ENCODE peak calls at places on chromosome 22, in ten cellular contexts. One of them, this sample, is unnamed.

GRCh38 chr22:20229916-20230775 is 38.0 kb downstream of the RTN4R start:
- DNase-seq in aorta: peak
- DNase-seq in heart right ventricle: no peak
- DNase-seq in AG04449: no peak
- DNase-seq in uterus: no peak
- DNase-seq in Panc1: no peak
- DNase-seq in CD4-positive, CD25-positive, alpha-beta regulatory T cell: no peak
- DNase-seq in fibroblast of lung: peak
- DNase-seq in lung: no peak
- DNase-seq in GM12864: no peak
- DNase-seq in this sample: peak

GRCh38 chr22:46589871-46590271 is 30.3 kb upstream of the GRAMD4 start:
- DNase-seq in uterus: no peak
- DNase-seq in fibroblast of lung: no peak
- DNase-seq in CD4-positive, CD25-positive, alpha-beta regulatory T cell: no peak
- DNase-seq in heart right ventricle: no peak
- DNase-seq in GM12864: no peak
- DNase-seq in Panc1: no peak
- DNase-seq in lung: no peak
- DNase-seq in AG04449: no peak
- DNase-seq in aorta: peak
- DNase-seq in this sample: no peak

GRCh38 chr22:30643055-30643875 is 7.7 kb downstream of the SLC35E4 start:
- DNase-seq in AG04449: no peak
- DNase-seq in CD4-positive, CD25-positive, alpha-beta regulatory T cell: no peak
- DNase-seq in fibroblast of lung: no peak
- DNase-seq in aorta: no peak
- DNase-seq in lung: no peak
- DNase-seq in heart right ventricle: peak
- DNase-seq in uterus: no peak
- DNase-seq in GM12864: no peak
- DNase-seq in Panc1: no peak
- DNase-seq in this sample: no peak

GRCh38 chr22:44755956-44756361 is 3.6 kb downstream of the ARHGAP8 start:
- DNase-seq in aorta: peak
- DNase-seq in lung: peak
- DNase-seq in Panc1: no peak
- DNase-seq in CD4-positive, CD25-positive, alpha-beta regulatory T cell: no peak
- DNase-seq in heart right ventricle: no peak
- DNase-seq in uterus: no peak
- DNase-seq in fibroblast of lung: no peak
- DNase-seq in GM12864: no peak
- DNase-seq in AG04449: no peak
- DNase-seq in this sample: no peak

GRCh38 chr22:29003975-29004646 is 57.5 kb downstream of the C22orf31 start:
- DNase-seq in heart right ventricle: no peak
- DNase-seq in CD4-positive, CD25-positive, alpha-beta regulatory T cell: no peak
- DNase-seq in GM12864: no peak
- DNase-seq in AG04449: no peak
- DNase-seq in fibroblast of lung: no peak
- DNase-seq in lung: peak
- DNase-seq in Panc1: no peak
- DNase-seq in aorta: no peak
- DNase-seq in uterus: no peak
- DNase-seq in this sample: no peak

GRCh38 chr22:31451709-31452571 is 37.7 kb downstream of the EIF4ENIF1 start:
- DNase-seq in uterus: no peak
- DNase-seq in lung: no peak
- DNase-seq in heart right ventricle: no peak
- DNase-seq in Panc1: peak
- DNase-seq in CD4-positive, CD25-positive, alpha-beta regulatory T cell: peak
- DNase-seq in aorta: no peak
- DNase-seq in AG04449: peak
- DNase-seq in fibroblast of lung: peak
- DNase-seq in GM12864: peak
- DNase-seq in this sample: peak

GRCh38 chr22:30312053-30312452 is 14.7 kb downstream of the TBC1D10A start:
- DNase-seq in CD4-positive, CD25-positive, alpha-beta regulatory T cell: no peak
- DNase-seq in lung: no peak
- DNase-seq in AG04449: no peak
- DNase-seq in Panc1: no peak
- DNase-seq in fibroblast of lung: peak
- DNase-seq in uterus: no peak
- DNase-seq in heart right ventricle: no peak
- DNase-seq in aorta: no peak
- DNase-seq in GM12864: no peak
- DNase-seq in this sample: peak

GRCh38 chr22:17087176-17088131 is 2.7 kb downstream of the IL17RA start:
- DNase-seq in uterus: no peak
- DNase-seq in Panc1: no peak
- DNase-seq in lung: no peak
- DNase-seq in fibroblast of lung: peak
- DNase-seq in GM12864: peak
- DNase-seq in CD4-positive, CD25-positive, alpha-beta regulatory T cell: peak
- DNase-seq in AG04449: peak
- DNase-seq in aorta: peak
- DNase-seq in heart right ventricle: no peak
- DNase-seq in this sample: no peak

GRCh38 chr22:19654338-19654922 is 59.9 kb upstream of the SEPTIN5 start:
- DNase-seq in aorta: no peak
- DNase-seq in GM12864: no peak
- DNase-seq in lung: no peak
- DNase-seq in AG04449: no peak
- DNase-seq in Panc1: no peak
- DNase-seq in uterus: no peak
- DNase-seq in heart right ventricle: no peak
- DNase-seq in fibroblast of lung: no peak
- DNase-seq in CD4-positive, CD25-positive, alpha-beta regulatory T cell: no peak
- DNase-seq in this sample: no peak

GRCh38 chr22:34454598-34454997 is 534.3 kb upstream of the LARGE1 start:
- DNase-seq in lung: no peak
- DNase-seq in AG04449: no peak
- DNase-seq in GM12864: no peak
- DNase-seq in heart right ventricle: no peak
- DNase-seq in fibroblast of lung: no peak
- DNase-seq in CD4-positive, CD25-positive, alpha-beta regulatory T cell: no peak
- DNase-seq in Panc1: no peak
- DNase-seq in uterus: no peak
- DNase-seq in aorta: no peak
- DNase-seq in this sample: no peak

GRCh38 chr22:45598596-45599217 is 72.9 kb upstream of the ATXN10 start:
- DNase-seq in CD4-positive, CD25-positive, alpha-beta regulatory T cell: no peak
- DNase-seq in lung: no peak
- DNase-seq in Panc1: no peak
- DNase-seq in fibroblast of lung: no peak
- DNase-seq in aorta: no peak
- DNase-seq in AG04449: no peak
- DNase-seq in uterus: no peak
- DNase-seq in heart right ventricle: no peak
- DNase-seq in GM12864: no peak
- DNase-seq in this sample: no peak

GRCh38 chr22:38069372-38070249 is 12.4 kb downstream of the PICK1 start:
- DNase-seq in fibroblast of lung: peak
- DNase-seq in Panc1: no peak
- DNase-seq in uterus: peak
- DNase-seq in heart right ventricle: peak
- DNase-seq in CD4-positive, CD25-positive, alpha-beta regulatory T cell: no peak
- DNase-seq in lung: no peak
- DNase-seq in aorta: peak
- DNase-seq in GM12864: peak
- DNase-seq in AG04449: no peak
- DNase-seq in this sample: peak
- H3K4me3 ChIP-seq in fibroblast of lung: no peak
- H3K4me3 ChIP-seq in Panc1: no peak
- H3K4me3 ChIP-seq in uterus: no peak
- H3K4me3 ChIP-seq in heart right ventricle: no peak
- H3K4me3 ChIP-seq in CD4-positive, CD25-positive, alpha-beta regulatory T cell: no peak
- H3K4me3 ChIP-seq in lung: no peak
- H3K4me3 ChIP-seq in aorta: no peak
- H3K4me3 ChIP-seq in GM12864: no peak
- H3K4me3 ChIP-seq in AG04449: no peak
- H3K4me3 ChIP-seq in this sample: no peak

GRCh38 chr22:39381009-39381755 is 18.4 kb upstream of the TAB1 start:
- DNase-seq in fibroblast of lung: peak
- DNase-seq in heart right ventricle: no peak
- DNase-seq in Panc1: no peak
- DNase-seq in lung: no peak
- DNase-seq in uterus: no peak
- DNase-seq in CD4-positive, CD25-positive, alpha-beta regulatory T cell: no peak
- DNase-seq in GM12864: no peak
- DNase-seq in AG04449: no peak
- DNase-seq in aorta: no peak
- DNase-seq in this sample: no peak

GRCh38 chr22:39383841-39384625 is 15.5 kb upstream of the TAB1 start:
- DNase-seq in AG04449: no peak
- DNase-seq in GM12864: no peak
- DNase-seq in CD4-positive, CD25-positive, alpha-beta regulatory T cell: no peak
- DNase-seq in heart right ventricle: no peak
- DNase-seq in lung: no peak
- DNase-seq in fibroblast of lung: peak
- DNase-seq in aorta: no peak
- DNase-seq in uterus: no peak
- DNase-seq in Panc1: no peak
- DNase-seq in this sample: peak

GRCh38 chr22:39382410-39382809 is 17.2 kb upstream of the TAB1 start:
- DNase-seq in heart right ventricle: no peak
- DNase-seq in CD4-positive, CD25-positive, alpha-beta regulatory T cell: no peak
- DNase-seq in Panc1: no peak
- DNase-seq in fibroblast of lung: no peak
- DNase-seq in AG04449: no peak
- DNase-seq in uterus: no peak
- DNase-seq in lung: no peak
- DNase-seq in aorta: no peak
- DNase-seq in GM12864: no peak
- DNase-seq in this sample: no peak

GRCh38 chr22:39380331-39380730 is 19.2 kb upstream of the TAB1 start:
- DNase-seq in GM12864: no peak
- DNase-seq in Panc1: no peak
- DNase-seq in uterus: no peak
- DNase-seq in aorta: no peak
- DNase-seq in CD4-positive, CD25-positive, alpha-beta regulatory T cell: no peak
- DNase-seq in lung: no peak
- DNase-seq in AG04449: no peak
- DNase-seq in heart right ventricle: no peak
- DNase-seq in fibroblast of lung: no peak
- DNase-seq in this sample: no peak

DNA sequence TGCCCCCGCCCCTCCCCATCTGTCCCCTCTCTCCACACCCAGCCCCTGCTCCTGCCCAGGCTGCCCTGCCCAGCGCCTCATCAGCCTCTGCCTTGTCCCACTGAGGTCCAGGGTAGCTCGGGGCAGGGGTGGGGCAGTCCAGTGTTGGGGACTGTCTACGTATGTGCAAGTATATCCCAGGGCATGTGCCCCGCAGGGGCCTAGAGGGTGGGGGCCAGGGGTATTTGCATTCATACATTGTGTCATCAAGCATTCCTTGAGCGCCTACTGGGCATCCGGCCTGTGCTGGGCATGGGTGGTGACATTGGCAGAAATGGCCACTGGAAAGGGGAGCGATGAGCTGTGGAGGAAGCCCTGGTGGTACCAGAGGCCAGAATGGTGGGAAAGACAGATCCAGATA is 17.6 kb upstream of the TAB1 start:
- DNase-seq in aorta: no peak
- DNase-seq in GM12864: no peak
- DNase-seq in Panc1: no peak
- DNase-seq in lung: no peak
- DNase-seq in fibroblast of lung: no peak
- DNase-seq in AG04449: no peak
- DNase-seq in uterus: no peak
- DNase-seq in CD4-positive, CD25-positive, alpha-beta regulatory T cell: no peak
- DNase-seq in heart right ventricle: no peak
- DNase-seq in this sample: no peak
- H3K4me3 ChIP-seq in aorta: no peak
- H3K4me3 ChIP-seq in GM12864: no peak
- H3K4me3 ChIP-seq in Panc1: no peak
- H3K4me3 ChIP-seq in lung: no peak
- H3K4me3 ChIP-seq in fibroblast of lung: no peak
- H3K4me3 ChIP-seq in AG04449: no peak
- H3K4me3 ChIP-seq in uterus: no peak
- H3K4me3 ChIP-seq in CD4-positive, CD25-positive, alpha-beta regulatory T cell: no peak
- H3K4me3 ChIP-seq in heart right ventricle: no peak
- H3K4me3 ChIP-seq in this sample: no peak

GRCh38 chr22:21752276-21752675 is 16.7 kb upstream of the YPEL1 start:
- DNase-seq in Panc1: no peak
- DNase-seq in uterus: no peak
- DNase-seq in lung: no peak
- DNase-seq in GM12864: no peak
- DNase-seq in AG04449: no peak
- DNase-seq in heart right ventricle: no peak
- DNase-seq in aorta: no peak
- DNase-seq in CD4-positive, CD25-positive, alpha-beta regulatory T cell: no peak
- DNase-seq in fibroblast of lung: no peak
- DNase-seq in this sample: no peak

GRCh38 chr22:21755855-21756284 is 20.3 kb upstream of the YPEL1 start:
- DNase-seq in CD4-positive, CD25-positive, alpha-beta regulatory T cell: no peak
- DNase-seq in heart right ventricle: no peak
- DNase-seq in AG04449: peak
- DNase-seq in Panc1: no peak
- DNase-seq in GM12864: no peak
- DNase-seq in uterus: no peak
- DNase-seq in fibroblast of lung: peak
- DNase-seq in lung: no peak
- DNase-seq in aorta: peak
- DNase-seq in this sample: peak

GRCh38 chr22:21753374-21754111 is 17.9 kb upstream of the YPEL1 start:
- DNase-seq in lung: no peak
- DNase-seq in fibroblast of lung: no peak
- DNase-seq in aorta: no peak
- DNase-seq in GM12864: no peak
- DNase-seq in AG04449: no peak
- DNase-seq in heart right ventricle: no peak
- DNase-seq in Panc1: no peak
- DNase-seq in uterus: no peak
- DNase-seq in CD4-positive, CD25-positive, alpha-beta regulatory T cell: no peak
- DNase-seq in this sample: no peak

GRCh38 chr22:21758056-21758455 is 22.5 kb upstream of the YPEL1 start:
- DNase-seq in lung: no peak
- DNase-seq in Panc1: no peak
- DNase-seq in AG04449: no peak
- DNase-seq in aorta: peak
- DNase-seq in uterus: no peak
- DNase-seq in CD4-positive, CD25-positive, alpha-beta regulatory T cell: no peak
- DNase-seq in GM12864: no peak
- DNase-seq in fibroblast of lung: peak
- DNase-seq in heart right ventricle: no peak
- DNase-seq in this sample: no peak

GRCh38 chr22:21754523-21755128 is 19.0 kb upstream of the YPEL1 start:
- DNase-seq in uterus: peak
- DNase-seq in heart right ventricle: peak
- DNase-seq in fibroblast of lung: peak
- DNase-seq in AG04449: no peak
- DNase-seq in CD4-positive, CD25-positive, alpha-beta regulatory T cell: no peak
- DNase-seq in Panc1: no peak
- DNase-seq in aorta: peak
- DNase-seq in lung: no peak
- DNase-seq in GM12864: no peak
- DNase-seq in this sample: peak
- H3K4me3 ChIP-seq in uterus: no peak
- H3K4me3 ChIP-seq in heart right ventricle: no peak
- H3K4me3 ChIP-seq in fibroblast of lung: no peak
- H3K4me3 ChIP-seq in AG04449: no peak
- H3K4me3 ChIP-seq in CD4-positive, CD25-positive, alpha-beta regulatory T cell: no peak
- H3K4me3 ChIP-seq in Panc1: no peak
- H3K4me3 ChIP-seq in aorta: no peak
- H3K4me3 ChIP-seq in lung: no peak
- H3K4me3 ChIP-seq in GM12864: no peak
- H3K4me3 ChIP-seq in this sample: peak

GRCh38 chr22:50123119-50123518 is 33.3 kb downstream of the MOV10L1 start:
- DNase-seq in heart right ventricle: no peak
- DNase-seq in aorta: no peak
- DNase-seq in Panc1: no peak
- DNase-seq in lung: no peak
- DNase-seq in GM12864: no peak
- DNase-seq in fibroblast of lung: no peak
- DNase-seq in uterus: no peak
- DNase-seq in CD4-positive, CD25-positive, alpha-beta regulatory T cell: no peak
- DNase-seq in AG04449: no peak
- DNase-seq in this sample: no peak
- H3K4me3 ChIP-seq in heart right ventricle: no peak
- H3K4me3 ChIP-seq in aorta: no peak
- H3K4me3 ChIP-seq in Panc1: no peak
- H3K4me3 ChIP-seq in lung: no peak
- H3K4me3 ChIP-seq in GM12864: no peak
- H3K4me3 ChIP-seq in fibroblast of lung: no peak
- H3K4me3 ChIP-seq in uterus: no peak
- H3K4me3 ChIP-seq in CD4-positive, CD25-positive, alpha-beta regulatory T cell: no peak
- H3K4me3 ChIP-seq in AG04449: no peak
- H3K4me3 ChIP-seq in this sample: no peak